ENCODE peak calls at places on chromosomes 11 and 22, in five cellular contexts. H is AG04450, K is WERI-Rb-1, Q is lower leg skin, M is kidney. B is an unnamed sample.

GRCh38 chr11:79973701-79974626 is 533.1 kb upstream of the TENM4 start:
- DNase-seq in H (no peak), K (no peak), Q (no peak), M (no peak), B (no peak)

GRCh38 chr11:122727101-122727929 is 71.8 kb downstream of the UBASH3B start:
- DNase-seq in H (no peak), K (no peak), Q (no peak), M (no peak), B (no peak)

GRCh38 chr22:39152511-39153219 is at the start of gene CBX7:
- DNase-seq in H (peak), K (peak), Q (peak), M (peak), B (peak)

GRCh38 chr11:117392001-117392690 is 64.5 kb downstream of the CEP164 start:
- DNase-seq in H (no peak), K (no peak), Q (no peak), M (no peak), B (no peak)

GRCh38 chr22:30228509-30229359 is 17.8 kb downstream of the LIF start:
- DNase-seq in H (no peak), K (no peak), Q (no peak), M (no peak), B (no peak)

GRCh38 chr11:76283190-76283589 is 76.9 kb upstream of the WNT11 start:
- DNase-seq in H (no peak), K (no peak), Q (no peak), M (no peak), B (no peak)

GRCh38 chr11:19817265-19817851 is 104.7 kb downstream of the NAV2 start:
- DNase-seq in H (no peak), K (no peak), Q (no peak), M (no peak), B (no peak)

GRCh38 chr11:14042686-14043440 is 80.3 kb downstream of the SPON1 start:
- DNase-seq in H (no peak), K (no peak), Q (no peak), M (no peak), B (no peak)

GRCh38 chr11:46237248-46238077 is 40.0 kb upstream of the CREB3L1 start:
- DNase-seq in H (peak), K (peak), Q (peak), M (peak), B (peak)

GRCh38 chr11:101920992-101921391 is 4.7 kb upstream of the ANGPTL5 start:
- DNase-seq in H (no peak), K (no peak), Q (no peak), M (no peak), B (no peak)

GRCh38 chr11:29310016-29310415 is 706.8 kb downstream of the KCNA4 start:
- DNase-seq in H (peak), K (no peak), Q (no peak), M (no peak), B (no peak)

GRCh38 chr22:27133951-27134664 is 476.7 kb downstream of the MIAT start:
- DNase-seq in H (no peak), K (no peak), Q (peak), M (no peak), B (no peak)

GRCh38 chr11:102449651-102450570 is 2.7 kb downstream of the TMEM123 start:
- DNase-seq in H (no peak), K (no peak), Q (no peak), M (no peak), B (no peak)

GRCh38 chr11:69437001-69437875 is 44.2 kb upstream of the LINC01488 start:
- DNase-seq in H (no peak), K (no peak), Q (no peak), M (peak), B (peak)

GRCh38 chr11:2445107-2445947 is 519 bp downstream of the KCNQ1 start:
- DNase-seq in H (no peak), K (no peak), Q (no peak), M (peak), B (peak)

GRCh38 chr11:108803781-108804180 is 138.9 kb downstream of the DDX10 start:
- DNase-seq in H (no peak), K (no peak), Q (no peak), M (no peak), B (no peak)

GRCh38 chr22:27242111-27242436 is 559.5 kb downstream of the MN1 start:
- DNase-seq in H (no peak), K (no peak), Q (no peak), M (no peak), B (peak)

GRCh38 chr22:40332319-40332781 is 13.9 kb upstream of the ADSL start:
- DNase-seq in H (peak), K (no peak), Q (no peak), M (no peak), B (no peak)

GRCh38 chr22:36201630-36202312 is at the start of gene APOL4:
- DNase-seq in H (no peak), K (no peak), Q (peak), M (peak), B (peak)

GRCh38 chr22:36833073-36833472 is 16.2 kb upstream of the PVALB start:
- DNase-seq in H (no peak), K (no peak), Q (no peak), M (no peak), B (no peak)

GRCh38 chr22:28054622-28054871 is 135.5 kb upstream of the PITPNB start:
- DNase-seq in H (no peak), K (no peak), Q (no peak), M (no peak), B (no peak)

GRCh38 chr22:43409800-43410199 is 2.0 kb upstream of the MPPED1 start:
- DNase-seq in H (no peak), K (no peak), Q (no peak), M (no peak), B (no peak)

GRCh38 chr11:119196833-119197483 is 9.2 kb upstream of the CBL start:
- DNase-seq in H (peak), K (peak), Q (peak), M (peak), B (no peak)

GRCh38 chr11:30504468-30504867 is 81.7 kb downstream of the MPPED2 start:
- DNase-seq in H (no peak), K (peak), Q (no peak), M (no peak), B (no peak)

GRCh38 chr22:36761553-36762240 is 14.2 kb downstream of the IFT27 start:
- DNase-seq in H (no peak), K (no peak), Q (no peak), M (peak), B (no peak)

GRCh38 chr11:35714882-35715612 is 52.5 kb downstream of the TRIM44 start:
- DNase-seq in H (no peak), K (no peak), Q (no peak), M (no peak), B (no peak)

GRCh38 chr22:27094633-27095308 is 437.4 kb downstream of the MIAT start:
- DNase-seq in H (no peak), K (no peak), Q (no peak), M (no peak), B (no peak)

GRCh38 chr11:68673991-68674390 is 10.4 kb upstream of the GAL start:
- DNase-seq in H (no peak), K (no peak), Q (no peak), M (no peak), B (no peak)

GRCh38 chr11:47538741-47539575 is 14.0 kb downstream of the CELF1 start:
- DNase-seq in H (no peak), K (no peak), Q (no peak), M (no peak), B (peak)
- H3K4me3 ChIP-seq in H (no peak), K (no peak), Q (no peak), M (no peak), B (no peak)

GRCh38 chr22:47337161-47337621 is 574.7 kb downstream of the TBC1D22A start:
- DNase-seq in H (peak), K (peak), Q (no peak), M (no peak), B (no peak)
- H3K4me3 ChIP-seq in H (peak), K (no peak), Q (no peak), M (no peak), B (no peak)

GRCh38 chr22:22687638-22688500 is 43.5 kb downstream of the GGTLC2 start:
- DNase-seq in H (peak), K (peak), Q (peak), M (no peak), B (no peak)
- H3K4me3 ChIP-seq in H (no peak), K (no peak), Q (no peak), M (no peak), B (no peak)

GRCh38 chr11:67374571-67375276 is 1.3 kb upstream of the CLCF1 start:
- DNase-seq in H (no peak), K (no peak), Q (no peak), M (peak), B (no peak)

GRCh38 chr11:67375320-67376021 is 2.1 kb upstream of the CLCF1 start:
- DNase-seq in H (no peak), K (no peak), Q (no peak), M (peak), B (peak)

GRCh38 chr11:67376873-67377808 is 3.7 kb upstream of the CLCF1 start:
- DNase-seq in H (no peak), K (no peak), Q (no peak), M (peak), B (no peak)

GRCh38 chr11:67376022-67376386 is 2.6 kb upstream of the CLCF1 start:
- DNase-seq in H (no peak), K (no peak), Q (no peak), M (no peak), B (no peak)

GRCh38 chr11:67376421-67376820 is 3.0 kb upstream of the CLCF1 start:
- DNase-seq in H (no peak), K (no peak), Q (no peak), M (no peak), B (no peak)
- H3K4me3 ChIP-seq in H (no peak), K (no peak), Q (no peak), M (no peak), B (no peak)

B was measured in aorta.